ENCODE peak calls at places on chromosomes 4 and X, in four cellular contexts. I, R, P and O are unnamed samples.

GRCh38 chrX:98194036-98194435 is 1310.3 kb downstream of the RPA4 start:
- DNase-seq in I (no peak), R (no peak), P (no peak), O (no peak)

GRCh38 chr4:4490041-4490440 is 51.8 kb downstream of the STX18 start:
- DNase-seq in I (no peak), R (no peak), P (no peak), O (peak)

GRCh38 chr4:7647932-7648812 is 213.4 kb upstream of the PSAPL1 start:
- DNase-seq in I (no peak), R (no peak), P (no peak), O (peak)

GRCh38 chr4:8762951-8763735 is 108.5 kb downstream of the HMX1 start:
- DNase-seq in I (no peak), R (no peak), P (no peak), O (no peak)

GRCh38 chr4:183987987-183988392 is 82.9 kb downstream of the STOX2 start:
- DNase-seq in I (peak), R (peak), P (no peak), O (peak)

GRCh38 chr4:99483636-99484035 is 27.2 kb upstream of the C4orf17 start:
- DNase-seq in I (no peak), R (no peak), P (no peak), O (no peak)

GRCh38 chr4:156098846-156099245 is 145.2 kb upstream of the CTSO start:
- DNase-seq in I (no peak), R (no peak), P (no peak), O (peak)

GRCh38 chrX:140034916-140035315 is 69.6 kb upstream of the CXorf66 start:
- DNase-seq in I (no peak), R (no peak), P (no peak), O (peak)

GRCh38 chr4:114343015-114343414 is 255.6 kb upstream of the UGT8 start:
- DNase-seq in I (no peak), R (no peak), P (no peak), O (no peak)

GRCh38 chrX:39244146-39244545 is 442.9 kb downstream of the MID1IP1 start:
- DNase-seq in I (no peak), R (no peak), P (no peak), O (no peak)

GRCh38 chr4:148986951-148987350 is 544.7 kb upstream of the NR3C2 start:
- DNase-seq in I (no peak), R (no peak), P (no peak), O (no peak)

GRCh38 chr4:183840311-183840710 is 64.8 kb upstream of the STOX2 start:
- DNase-seq in I (peak), R (peak), P (peak), O (peak)

GRCh38 chr4:831483-831805 is 5.5 kb upstream of the CPLX1 start:
- DNase-seq in I (no peak), R (no peak), P (no peak), O (no peak)

GRCh38 chr4:6207602-6208001 is 7.3 kb upstream of the JAKMIP1 start:
- DNase-seq in I (no peak), R (no peak), P (no peak), O (no peak)

GRCh38 chr4:159103406-159104131 is 690 bp downstream of the RAPGEF2 start:
- DNase-seq in I (peak), R (peak), P (peak), O (peak)

GRCh38 chr4:97349468-97350186 is 793.6 kb downstream of the STPG2 start:
- DNase-seq in I (no peak), R (no peak), P (no peak), O (no peak)

GRCh38 chr4:70183168-70183939 is 12.2 kb upstream of the ODAM start:
- DNase-seq in I (no peak), R (no peak), P (no peak), O (peak)

GRCh38 chr4:129515356-129515755 is 419.4 kb downstream of the C4orf33 start:
- DNase-seq in I (no peak), R (no peak), P (no peak), O (peak)

DNA sequence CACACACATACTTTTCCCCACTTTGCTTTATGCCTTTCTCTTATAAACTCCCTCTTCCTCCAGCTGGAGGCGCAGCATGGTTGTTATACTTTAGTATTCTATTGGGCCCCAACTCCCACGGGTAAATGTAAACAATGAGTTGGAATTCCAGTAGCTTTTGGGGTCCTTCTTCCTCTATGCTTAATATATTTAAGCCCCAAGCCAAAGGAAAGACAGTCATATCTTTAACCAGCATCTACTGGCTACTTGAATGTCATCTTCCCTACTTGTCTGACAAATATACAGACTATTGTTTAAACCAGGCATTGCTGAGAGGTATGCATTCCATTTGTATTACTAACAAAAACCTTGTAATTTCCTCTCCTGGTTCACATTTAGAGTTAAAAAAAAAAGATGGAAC is 72.9 kb downstream of the WDR19 start:
- DNase-seq in I (no peak), R (no peak), P (no peak), O (peak)
- TF ChIP-seq CTCF in I (no peak), R (no peak), P (no peak), O (peak)

DNA sequence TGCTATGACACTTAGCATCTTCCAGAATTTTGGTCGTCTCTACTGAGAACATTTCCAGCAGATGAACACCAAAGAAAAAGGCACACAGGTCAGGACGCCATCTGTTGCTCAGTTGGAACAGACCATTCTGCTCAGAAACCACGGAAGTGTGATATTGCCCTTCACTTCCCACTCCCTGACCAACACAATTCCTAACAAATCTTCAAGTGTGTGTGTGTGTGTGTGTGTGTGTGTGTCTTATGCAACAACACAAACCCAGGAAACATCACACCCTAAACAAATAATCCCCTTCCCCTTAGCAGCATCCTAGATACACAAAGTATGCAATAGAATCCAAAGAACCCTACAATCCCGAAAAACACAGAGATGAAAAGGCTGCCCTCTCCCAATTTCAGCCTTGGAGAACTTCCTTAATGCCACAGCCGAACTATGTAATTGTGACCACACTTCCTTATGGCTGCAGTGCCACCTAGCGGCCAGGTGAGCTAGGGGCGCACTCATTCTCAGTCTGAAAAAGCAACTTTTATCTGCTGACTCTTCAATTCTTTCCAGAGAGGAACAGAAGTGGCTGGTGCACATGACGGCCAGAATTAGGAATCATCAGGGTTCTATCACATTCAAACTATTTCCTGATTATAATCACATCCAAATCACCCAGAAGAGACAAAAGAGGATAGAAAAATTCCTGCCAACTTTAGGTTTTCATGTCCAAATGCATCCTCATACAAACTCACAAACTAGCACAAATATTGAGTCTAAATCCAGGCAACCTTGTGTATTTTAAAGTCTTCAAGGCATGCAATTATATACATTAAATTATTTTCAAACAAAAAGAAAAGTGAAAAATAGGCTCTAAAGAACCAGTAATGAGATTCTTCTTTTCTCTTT is 165.0 kb downstream of the DHX15 start:
- DNase-seq in I (peak), R (peak), P (peak), O (peak)
- TF ChIP-seq CTCF in I (peak), R (peak), P (peak), O (peak)

GRCh38 chr4:76740192-76740591 is 157.8 kb downstream of the SOWAHB start:
- DNase-seq in I (no peak), R (no peak), P (no peak), O (no peak)
- TF ChIP-seq CTCF in I (no peak), R (no peak), P (no peak), O (no peak)

GRCh38 chrX:13093489-13094140 is 49.2 kb upstream of the FAM9C start:
- DNase-seq in I (no peak), R (no peak), P (no peak), O (no peak)

GRCh38 chrX:13094374-13094773 is 50.0 kb upstream of the FAM9C start:
- DNase-seq in I (no peak), R (no peak), P (no peak), O (no peak)

GRCh38 chrX:13091111-13091765 is 46.8 kb upstream of the FAM9C start:
- DNase-seq in I (no peak), R (no peak), P (no peak), O (no peak)

GRCh38 chrX:13090261-13091110 is 46.1 kb upstream of the FAM9C start:
- DNase-seq in I (no peak), R (no peak), P (no peak), O (no peak)

DNA sequence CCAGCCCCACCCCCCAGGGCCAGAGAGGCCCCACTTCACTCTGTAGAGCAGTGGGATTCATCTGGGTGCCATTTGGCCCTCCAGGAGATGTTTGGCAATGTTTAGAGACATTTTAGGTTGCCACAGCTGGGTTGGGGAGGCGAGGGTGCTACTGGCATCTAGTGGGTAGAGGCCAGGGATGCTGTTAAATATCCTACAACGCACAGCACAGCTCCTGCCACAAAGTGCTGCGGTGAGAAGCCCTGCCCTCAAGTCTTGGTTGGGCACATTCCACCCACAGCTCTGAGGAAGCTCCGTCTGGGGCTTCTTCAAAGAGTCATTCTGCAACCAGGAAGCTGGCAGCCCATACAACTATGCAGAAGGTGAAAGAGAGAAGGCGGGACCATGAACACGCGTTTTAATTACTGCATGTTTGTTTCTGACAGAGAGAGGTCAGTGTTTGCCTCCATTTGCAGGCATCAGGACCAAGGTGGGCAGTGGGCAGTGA is 48.1 kb upstream of the FAM9C start:
- DNase-seq in I (no peak), R (no peak), P (no peak), O (no peak)
- TF ChIP-seq CTCF in I (no peak), R (no peak), P (no peak), O (no peak)

DNA sequence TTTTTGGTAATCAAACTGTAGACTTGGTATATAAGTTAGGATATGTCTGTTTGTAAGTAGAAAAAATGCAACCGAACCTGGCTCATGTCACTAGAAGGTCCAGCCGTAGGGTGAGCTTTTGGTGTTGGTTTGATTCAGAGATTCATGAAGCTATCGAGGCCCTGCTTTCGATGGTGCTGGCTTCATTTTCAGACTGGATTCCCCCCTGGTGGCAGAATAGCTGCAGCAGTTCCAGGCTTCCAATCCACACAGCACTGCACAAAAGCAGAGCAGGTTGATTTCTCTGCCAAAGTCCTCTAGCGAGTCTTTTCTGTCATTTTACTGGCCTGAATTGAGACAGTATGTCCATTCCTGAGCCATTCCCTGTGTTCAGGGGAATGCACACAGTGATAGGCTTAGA is 33.1 kb downstream of the PDK3 start:
- DNase-seq in I (no peak), R (no peak), P (no peak), O (peak)
- TF ChIP-seq CTCF in I (no peak), R (no peak), P (peak), O (peak)

DNA sequence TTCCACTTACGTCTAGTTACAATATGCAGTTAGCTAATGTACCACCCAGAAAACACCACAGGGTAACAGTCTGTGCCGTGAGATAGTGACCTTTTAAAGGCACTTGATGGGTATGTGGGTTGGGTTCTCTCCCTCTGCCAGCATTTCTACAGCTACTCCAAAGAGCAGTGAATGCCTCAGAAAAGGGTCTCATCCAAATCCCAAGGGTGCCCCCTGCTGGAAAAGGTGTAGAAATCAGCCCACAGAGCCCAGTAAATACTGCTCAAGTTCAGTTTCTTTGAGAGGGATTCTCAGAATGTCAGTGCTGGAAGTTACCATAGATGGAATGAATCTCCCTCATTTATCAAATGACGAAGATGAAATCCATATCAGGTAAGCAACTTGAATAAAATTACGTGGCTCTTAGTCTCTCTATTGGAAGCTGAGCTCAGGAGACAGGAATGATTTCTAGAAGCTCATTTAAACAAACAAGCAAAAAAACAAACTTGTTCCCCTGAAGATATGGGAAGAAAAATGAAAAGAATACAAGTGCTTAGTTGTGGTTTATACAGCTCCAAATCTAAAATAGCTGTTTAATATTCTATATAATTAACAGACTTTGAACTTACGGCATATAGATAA is 9.5 kb downstream of the RNF175 start:
- DNase-seq in I (no peak), R (peak), P (peak), O (peak)
- TF ChIP-seq CTCF in I (no peak), R (peak), P (peak), O (peak)

GRCh38 chr4:82219346-82219745 is 154.4 kb downstream of the HNRNPD start:
- DNase-seq in I (no peak), R (no peak), P (no peak), O (no peak)

GRCh38 chr4:82216231-82216630 is 157.6 kb downstream of the HNRNPD start:
- DNase-seq in I (no peak), R (no peak), P (no peak), O (no peak)

GRCh38 chr4:82215800-82216199 is 158.0 kb downstream of the HNRNPD start:
- DNase-seq in I (no peak), R (no peak), P (no peak), O (no peak)

GRCh38 chr4:82213485-82214162 is 160.2 kb downstream of the HNRNPD start:
- DNase-seq in I (no peak), R (no peak), P (no peak), O (no peak)

DNA sequence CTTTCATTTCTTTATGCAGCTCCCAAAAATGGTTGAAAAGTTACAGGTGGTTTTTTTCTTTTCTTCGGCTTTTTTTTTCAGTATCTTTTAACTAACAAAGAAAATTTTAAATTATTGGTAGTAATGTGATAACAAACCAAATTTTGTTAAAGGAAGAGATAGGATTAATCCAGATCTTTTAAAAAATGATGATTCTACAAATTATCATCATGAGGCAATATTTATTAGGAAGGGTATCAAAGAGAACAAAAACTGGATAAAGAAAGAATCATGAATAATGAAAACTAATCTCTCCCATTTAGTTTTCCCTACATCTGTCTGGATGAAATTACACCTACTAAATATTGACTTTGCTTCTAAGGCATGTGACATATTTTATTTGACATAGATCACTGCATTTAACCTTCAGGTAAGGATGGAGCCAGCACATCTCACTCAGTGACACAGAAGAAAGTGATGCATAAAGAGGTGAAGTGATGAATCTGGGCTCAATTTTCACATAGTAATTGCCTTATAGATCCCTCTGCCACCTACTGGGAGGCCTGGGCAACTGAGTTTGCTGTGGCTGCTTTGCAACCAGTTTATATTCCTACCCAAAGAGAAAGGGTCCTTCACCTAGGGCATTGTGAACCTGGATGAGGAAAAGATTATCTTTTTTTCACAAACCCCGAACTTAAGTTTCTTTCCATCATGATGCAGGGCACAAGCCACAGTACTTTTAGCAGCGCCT is 155.6 kb downstream of the HNRNPD start:
- DNase-seq in I (no peak), R (no peak), P (no peak), O (no peak)
- TF ChIP-seq CTCF in I (no peak), R (no peak), P (peak), O (peak)

GRCh38 chr4:122334828-122335227 is 44.0 kb upstream of the ADAD1 start:
- DNase-seq in I (no peak), R (no peak), P (no peak), O (no peak)

GRCh38 chr4:122329876-122330595 is 48.8 kb upstream of the ADAD1 start:
- DNase-seq in I (no peak), R (no peak), P (no peak), O (peak)

GRCh38 chr4:122326908-122327307 is 51.9 kb upstream of the ADAD1 start:
- DNase-seq in I (no peak), R (no peak), P (no peak), O (no peak)

GRCh38 chr4:122331195-122331594 is 47.6 kb upstream of the ADAD1 start:
- DNase-seq in I (no peak), R (no peak), P (no peak), O (no peak)

DNA sequence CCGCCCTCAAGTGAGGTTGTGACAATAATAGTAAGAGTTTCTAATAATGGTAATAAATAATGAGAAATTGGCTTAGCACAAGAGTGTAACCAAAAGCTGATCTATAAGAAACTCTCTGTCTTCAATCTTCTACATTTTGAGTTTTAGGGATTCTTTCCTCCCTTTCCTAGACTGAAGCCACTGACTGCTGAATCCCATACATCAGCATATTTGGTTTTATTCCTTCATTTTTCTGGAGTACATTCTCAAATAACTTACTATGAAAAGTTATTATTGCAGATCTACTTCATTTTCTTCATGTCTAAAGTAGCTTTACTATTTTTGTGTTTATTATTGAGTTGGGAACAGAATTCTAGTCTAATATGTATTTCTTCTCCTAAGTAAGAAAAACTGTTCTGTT is 49.9 kb upstream of the ADAD1 start:
- DNase-seq in I (no peak), R (no peak), P (no peak), O (no peak)
- TF ChIP-seq CTCF in I (no peak), R (no peak), P (no peak), O (no peak)